ENCODE peak calls at places on chromosomes 13 and 19, in six cellular contexts. Z is mucosa of descending colon; R is activated CD8-positive, alpha-beta T cell treated with anti-CD3 and anti-CD28 coated beads for 36 hours; T is neural crest cell; A is HFF-Myc; D is cardiac muscle cell. E is an unnamed sample.

GRCh38 chr13:101523732-101524131 is 71.3 kb downstream of the ITGBL1 start:
- DNase-seq in A (peak), R (no peak), D (peak), Z (no peak), T (no peak), E (no peak)

GRCh38 chr13:36979361-36980040 is 19.6 kb downstream of the ALG5 start:
- DNase-seq in Z (no peak), A (no peak), T (no peak), D (peak), R (no peak), E (no peak)

GRCh38 chr19:49119411-49120324 is at the start of gene PPFIA3:
- DNase-seq in D (peak), T (peak), Z (peak), A (no peak), R (no peak), E (peak)

GRCh38 chr19:11125994-11126685 is 29.4 kb downstream of the SPC24 start:
- DNase-seq in A (no peak), R (peak), Z (peak), T (peak), D (peak), E (peak)

GRCh38 chr13:47628666-47629065 is 372.4 kb downstream of the SUCLA2 start:
- DNase-seq in Z (no peak), T (no peak), A (no peak), D (no peak), R (no peak), E (no peak)

GRCh38 chr19:51027126-51027806 is 850 bp upstream of the KLK11 start:
- DNase-seq in T (no peak), R (no peak), Z (no peak), A (no peak), D (no peak), E (no peak)

GRCh38 chr13:98807774-98808173 is 55.3 kb upstream of the SLC15A1 start:
- DNase-seq in D (no peak), R (no peak), Z (no peak), T (no peak), A (no peak), E (no peak)

GRCh38 chr13:80132741-80133601 is 208.0 kb downstream of the SPRY2 start:
- DNase-seq in R (no peak), Z (peak), D (peak), T (peak), A (no peak), E (peak)

GRCh38 chr13:43298799-43299198 is 275.4 kb downstream of the DNAJC15 start:
- DNase-seq in T (no peak), R (no peak), D (no peak), A (no peak), Z (no peak), E (no peak)

GRCh38 chr13:38530492-38530891 is 156.4 kb upstream of the FREM2 start:
- DNase-seq in A (peak), Z (no peak), D (peak), R (no peak), T (no peak), E (no peak)

GRCh38 chr19:18128805-18129204 is 24.2 kb upstream of the PIK3R2 start:
- DNase-seq in T (no peak), D (no peak), R (no peak), A (no peak), Z (no peak), E (no peak)

GRCh38 chr19:18650468-18651001 is 13.7 kb downstream of the KLHL26 start:
- DNase-seq in T (no peak), D (peak), A (no peak), R (no peak), Z (peak), E (no peak)

GRCh38 chr19:19554074-19555023 is 16.3 kb downstream of the CILP2 start:
- DNase-seq in R (peak), A (no peak), D (peak), T (peak), Z (peak), E (peak)

GRCh38 chr13:26897706-26898550 is 137.3 kb upstream of the GPR12 start:
- DNase-seq in D (no peak), A (no peak), R (no peak), T (no peak), Z (no peak), E (no peak)

GRCh38 chr13:98957731-98958442 is 20.0 kb downstream of the DOCK9 start:
- DNase-seq in Z (no peak), D (no peak), A (no peak), R (no peak), T (no peak), E (no peak)

GRCh38 chr19:2186071-2186846 is 22.5 kb downstream of the DOT1L start:
- DNase-seq in T (no peak), A (peak), R (no peak), D (peak), Z (peak), E (no peak)

GRCh38 chr19:8261881-8262280 is 46.3 kb downstream of the CD320 start:
- DNase-seq in A (no peak), R (no peak), D (no peak), Z (peak), T (no peak), E (no peak)

GRCh38 chr13:112545866-112546265 is 42.1 kb downstream of the TUBGCP3 start:
- DNase-seq in R (no peak), T (no peak), A (peak), Z (no peak), D (peak), E (no peak)

GRCh38 chr13:51275101-51275500 is 52.9 kb downstream of the FAM124A start:
- DNase-seq in Z (no peak), A (no peak), T (no peak), D (no peak), R (no peak), E (no peak)

GRCh38 chr19:42431486-42431885 is 4.3 kb upstream of the LIPE start:
- DNase-seq in T (no peak), Z (no peak), D (no peak), A (no peak), R (no peak), E (no peak)

GRCh38 chr13:109707044-109707794 is 79.2 kb downstream of the IRS2 start:
- DNase-seq in A (no peak), D (no peak), Z (peak), T (no peak), R (no peak), E (no peak)
- TF ChIP-seq CTCF in A (no peak), D (no peak), Z (no peak), T (no peak), R (no peak), E (no peak)

DNA sequence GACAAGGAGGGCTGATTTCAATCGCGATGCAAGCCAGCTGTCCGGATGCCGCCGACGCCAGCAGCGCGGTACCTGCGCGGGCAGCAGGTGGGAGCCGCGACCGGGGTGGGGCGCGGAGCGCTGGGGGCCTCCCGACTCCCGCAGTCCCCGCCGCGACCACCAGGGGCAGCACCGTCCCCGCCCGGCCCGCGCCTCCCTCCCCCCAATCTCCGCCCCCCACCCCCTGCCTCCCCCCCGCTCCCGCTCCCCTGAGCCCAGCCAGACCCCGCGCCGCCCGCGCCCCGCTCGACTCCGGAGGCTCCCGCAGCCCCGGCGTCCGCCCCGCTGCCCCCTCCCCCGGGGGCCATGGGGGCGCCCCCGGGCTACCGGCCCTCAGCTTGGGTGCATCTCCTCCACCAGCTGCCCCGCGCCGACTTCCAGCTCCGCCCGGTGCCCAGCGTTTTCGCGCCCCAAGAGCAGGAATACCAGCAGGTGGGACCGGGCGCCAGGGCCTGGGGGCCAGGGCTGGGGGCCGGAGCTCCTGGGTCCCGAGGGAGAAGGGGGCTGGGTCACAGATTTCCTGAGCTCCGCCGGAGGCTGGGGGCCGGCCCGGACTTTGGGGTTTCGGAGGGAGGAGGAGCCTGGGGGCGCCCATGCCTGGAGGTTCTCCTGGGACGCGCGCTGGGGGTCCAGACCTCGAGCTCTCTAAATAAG is at the start of gene TTYH1:
- DNase-seq in R (peak), D (no peak), T (peak), Z (no peak), A (no peak), E (no peak)
- TF ChIP-seq CTCF in R (peak), D (peak), T (peak), Z (no peak), A (no peak), E (peak)

DNA sequence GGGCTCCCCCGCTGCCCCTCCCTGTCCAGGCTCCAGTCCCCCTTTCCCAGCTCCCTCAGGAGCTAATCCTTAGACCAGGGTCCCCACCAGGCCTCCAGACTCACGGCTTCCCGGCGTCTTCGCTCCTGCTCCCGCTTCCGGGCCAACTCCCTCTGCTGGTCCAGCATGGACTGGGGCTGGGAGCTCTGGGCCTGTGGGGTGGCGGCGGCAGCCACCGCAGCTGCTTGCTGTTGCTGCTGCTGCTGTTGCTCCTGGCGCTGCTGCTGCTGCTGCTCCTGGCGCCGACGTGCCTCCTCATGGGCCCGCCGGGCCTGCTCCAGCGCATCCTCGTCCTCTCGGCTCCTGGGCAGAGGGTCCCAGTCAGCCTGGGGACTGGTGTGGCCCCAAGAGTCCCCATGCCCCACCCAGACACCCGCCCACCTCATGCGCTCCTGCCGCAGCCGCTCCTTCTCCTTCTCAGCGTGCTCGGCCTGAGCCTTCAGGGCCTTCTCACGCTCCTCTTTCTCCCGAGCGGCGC is 6.4 kb upstream of the EPHX3 start:
- DNase-seq in R (no peak), A (no peak), Z (no peak), T (no peak), D (no peak), E (no peak)
- TF ChIP-seq CTCF in R (no peak), A (no peak), Z (no peak), T (no peak), D (no peak), E (no peak)

DNA sequence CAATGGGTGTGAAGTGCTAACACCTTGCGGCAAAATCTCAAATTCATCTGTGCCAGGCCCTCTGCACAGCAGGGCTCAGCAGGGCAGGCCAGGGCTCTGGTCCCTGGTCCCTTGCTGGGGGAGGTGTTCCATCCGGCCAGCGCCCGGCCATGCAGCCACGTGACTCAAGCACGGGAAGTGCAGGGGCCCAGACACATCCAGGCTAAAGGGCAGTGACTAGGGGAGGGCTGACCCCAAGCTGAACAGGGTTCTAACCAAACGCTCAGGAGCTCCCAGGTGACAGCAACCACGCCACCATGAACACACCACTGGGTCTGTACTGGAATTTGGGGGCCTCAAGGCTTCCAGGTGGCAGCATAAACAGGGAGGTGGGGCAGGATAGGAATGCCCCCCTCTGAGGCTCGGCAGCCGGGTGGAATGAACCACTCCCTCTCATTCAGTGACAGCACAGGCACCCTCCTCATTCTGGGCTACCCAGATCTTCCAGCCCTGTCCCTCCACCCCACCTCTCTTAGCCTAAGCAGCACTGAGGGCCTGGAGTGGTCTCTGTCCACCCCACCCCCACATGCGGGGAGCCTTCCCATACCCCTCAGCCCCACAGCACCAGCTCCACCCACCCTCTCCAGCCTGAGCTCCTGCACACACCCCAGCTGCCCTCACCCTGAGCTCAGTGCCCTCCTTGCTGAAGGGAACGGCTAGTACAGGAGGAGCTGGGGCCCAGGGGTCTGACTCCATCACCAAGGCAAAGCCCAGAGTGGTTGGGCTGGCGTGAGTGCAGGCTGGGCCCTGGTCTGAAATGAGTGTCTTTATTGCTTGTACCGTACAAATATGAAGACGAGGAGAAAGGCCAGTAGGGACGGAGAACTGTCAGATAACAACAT is 5.3 kb upstream of the CCNP start:
- DNase-seq in A (no peak), R (no peak), T (no peak), D (peak), Z (no peak), E (peak)
- TF ChIP-seq CTCF in A (no peak), R (no peak), T (no peak), D (no peak), Z (no peak), E (no peak)

GRCh38 chr13:54950546-54950945 is 1921.9 kb downstream of the OLFM4 start:
- DNase-seq in T (no peak), Z (no peak), R (no peak), A (no peak), D (no peak), E (no peak)
- TF ChIP-seq CTCF in T (peak), Z (no peak), R (no peak), A (no peak), D (no peak), E (no peak)

GRCh38 chr19:45528149-45528743 is 21.0 kb downstream of the VASP start:
- DNase-seq in A (no peak), D (peak), R (no peak), T (no peak), Z (peak), E (peak)
- TF ChIP-seq CTCF in A (no peak), D (no peak), R (no peak), T (no peak), Z (no peak), E (no peak)

DNA sequence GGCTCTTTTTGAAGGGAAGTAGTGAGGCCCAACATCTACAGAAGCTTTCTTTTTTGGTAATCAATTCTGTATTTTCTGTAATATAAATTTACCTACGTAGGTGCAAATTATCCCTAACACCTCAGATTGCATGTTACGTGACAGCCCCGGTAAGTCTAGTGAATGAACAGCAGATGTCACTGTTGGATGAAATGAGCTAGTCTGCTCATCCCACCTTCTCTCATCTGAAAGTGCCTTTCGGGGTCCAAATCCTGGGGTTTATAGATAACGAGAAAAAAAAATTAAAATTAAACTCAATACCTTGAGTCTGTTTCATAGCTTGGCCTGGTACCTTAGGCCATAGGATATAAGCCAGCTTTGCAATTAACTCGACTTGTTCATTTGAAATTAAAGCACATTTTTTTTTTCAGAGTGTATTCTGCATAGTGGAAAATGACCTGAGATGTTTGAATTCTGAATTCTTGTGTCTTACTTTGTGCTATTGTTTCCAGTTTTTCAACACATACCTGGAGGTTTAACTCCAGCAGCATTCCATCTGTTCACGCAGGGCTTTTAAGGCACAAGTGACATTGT is 548.2 kb downstream of the GPC5 start:
- DNase-seq in A (no peak), Z (no peak), D (peak), T (peak), R (no peak), E (no peak)
- TF ChIP-seq CTCF in A (peak), Z (no peak), D (peak), T (peak), R (no peak), E (no peak)

DNA sequence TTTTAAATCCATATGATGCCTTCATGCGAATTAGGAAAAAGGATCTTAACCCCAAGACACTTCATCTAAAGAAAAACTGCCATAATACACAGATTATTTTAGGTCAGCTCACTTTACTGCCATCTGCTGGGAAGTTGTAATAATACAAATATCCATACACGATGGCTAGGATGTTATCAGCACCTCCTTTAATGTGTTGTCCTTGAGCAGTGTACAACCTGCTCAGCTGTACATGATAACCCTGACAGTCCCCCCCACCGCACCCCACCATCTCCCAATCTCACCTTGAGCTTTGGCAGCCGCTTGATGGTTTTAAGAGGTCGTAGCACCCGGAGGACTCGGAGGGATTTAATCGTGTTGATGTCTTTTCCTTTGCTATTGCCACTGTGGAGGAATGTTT is 112.2 kb downstream of the IER2 start:
- DNase-seq in R (no peak), Z (no peak), D (peak), A (peak), T (no peak), E (no peak)
- TF ChIP-seq CTCF in R (peak), Z (no peak), D (peak), A (peak), T (peak), E (no peak)

GRCh38 chr19:5686326-5686646 is 3.8 kb upstream of the RPL36 start:
- DNase-seq in Z (no peak), R (no peak), D (no peak), A (no peak), T (peak), E (no peak)

GRCh38 chr19:5686647-5687359 is 3.3 kb upstream of the RPL36 start:
- DNase-seq in T (peak), Z (peak), R (peak), A (peak), D (peak), E (peak)

GRCh38 chr19:5690125-5690954 is at the start of gene RPL36:
- DNase-seq in Z (peak), D (peak), R (peak), T (peak), A (peak), E (peak)

GRCh38 chr19:5684694-5685430 is 4.0 kb downstream of the HSD11B1L start:
- DNase-seq in A (no peak), T (no peak), D (no peak), R (no peak), Z (no peak), E (no peak)

GRCh38 chr19:5687360-5688198 is 2.5 kb upstream of the RPL36 start:
- DNase-seq in A (no peak), D (no peak), R (no peak), T (no peak), Z (peak), E (no peak)
- TF ChIP-seq CTCF in A (no peak), D (no peak), R (peak), T (peak), Z (no peak), E (no peak)

GRCh38 chr13:73722120-73722519 is 412.1 kb downstream of the KLF12 start:
- DNase-seq in T (no peak), A (no peak), D (peak), R (peak), Z (no peak), E (no peak)
- TF ChIP-seq CTCF in T (peak), A (peak), D (peak), R (no peak), Z (no peak), E (no peak)